ENCODE peak calls at places on chromosomes 11 and 22, in four cellular contexts. One of them, this sample, is unnamed.

GRCh38 chr22:44190381-44190976 is 9.8 kb downstream of the PARVG start:
- DNase-seq in LoVo: no peak
- DNase-seq in mesothelial cell of epicardium: no peak
- DNase-seq in NAMALWA: no peak
- DNase-seq in this sample: no peak

GRCh38 chr11:9214765-9215164 is 50.4 kb downstream of the DENND5A start:
- DNase-seq in LoVo: no peak
- DNase-seq in NAMALWA: no peak
- DNase-seq in mesothelial cell of epicardium: no peak
- DNase-seq in this sample: no peak

GRCh38 chr22:20571531-20572007 is 64.2 kb downstream of the MED15 start:
- DNase-seq in LoVo: no peak
- DNase-seq in NAMALWA: peak
- DNase-seq in mesothelial cell of epicardium: no peak
- DNase-seq in this sample: no peak

GRCh38 chr11:64295760-64296159 is 4.4 kb upstream of the CATSPERZ start:
- DNase-seq in mesothelial cell of epicardium: no peak
- DNase-seq in NAMALWA: no peak
- DNase-seq in LoVo: no peak
- DNase-seq in this sample: no peak

GRCh38 chr22:30332551-30332950 is 5.8 kb upstream of the TBC1D10A start:
- DNase-seq in NAMALWA: no peak
- DNase-seq in LoVo: no peak
- DNase-seq in mesothelial cell of epicardium: no peak
- DNase-seq in this sample: no peak

GRCh38 chr22:32539631-32540449 is 65.2 kb downstream of the FBXO7 start:
- DNase-seq in NAMALWA: no peak
- DNase-seq in mesothelial cell of epicardium: peak
- DNase-seq in LoVo: no peak
- DNase-seq in this sample: peak

GRCh38 chr22:43142881-43143562 is at the start of gene MCAT:
- DNase-seq in mesothelial cell of epicardium: peak
- DNase-seq in NAMALWA: peak
- DNase-seq in LoVo: peak
- DNase-seq in this sample: peak

GRCh38 chr11:46404476-46405017 is 13.0 kb upstream of the CHRM4 start:
- DNase-seq in LoVo: no peak
- DNase-seq in mesothelial cell of epicardium: no peak
- DNase-seq in NAMALWA: no peak
- DNase-seq in this sample: no peak

GRCh38 chr11:27173545-27173944 is 132.9 kb downstream of the BBOX1 start:
- DNase-seq in mesothelial cell of epicardium: no peak
- DNase-seq in LoVo: no peak
- DNase-seq in NAMALWA: no peak
- DNase-seq in this sample: no peak

GRCh38 chr22:38080847-38081635 is 2.9 kb downstream of the SLC16A8 start:
- DNase-seq in NAMALWA: no peak
- DNase-seq in mesothelial cell of epicardium: no peak
- DNase-seq in LoVo: no peak
- DNase-seq in this sample: peak

GRCh38 chr11:78809931-78810481 is 235.3 kb upstream of the NARS2 start:
- DNase-seq in LoVo: no peak
- DNase-seq in NAMALWA: no peak
- DNase-seq in mesothelial cell of epicardium: no peak
- DNase-seq in this sample: no peak

GRCh38 chr11:101555366-101555765 is 28.4 kb downstream of the TRPC6 start:
- DNase-seq in LoVo: no peak
- DNase-seq in NAMALWA: no peak
- DNase-seq in mesothelial cell of epicardium: no peak
- DNase-seq in this sample: no peak

GRCh38 chr11:1047576-1048156 is 11.1 kb upstream of the MUC6 start:
- DNase-seq in NAMALWA: no peak
- DNase-seq in mesothelial cell of epicardium: no peak
- DNase-seq in LoVo: no peak
- DNase-seq in this sample: no peak

GRCh38 chr11:35491231-35491871 is 34.1 kb downstream of the PAMR1 start:
- DNase-seq in NAMALWA: no peak
- DNase-seq in mesothelial cell of epicardium: no peak
- DNase-seq in LoVo: no peak
- DNase-seq in this sample: no peak

GRCh38 chr11:9231848-9232177 is 33.3 kb downstream of the DENND5A start:
- DNase-seq in LoVo: no peak
- DNase-seq in mesothelial cell of epicardium: no peak
- DNase-seq in NAMALWA: peak
- DNase-seq in this sample: no peak

GRCh38 chr11:313304-313786 is 495 bp upstream of the IFITM1 start:
- DNase-seq in mesothelial cell of epicardium: no peak
- DNase-seq in NAMALWA: no peak
- DNase-seq in LoVo: no peak
- DNase-seq in this sample: no peak

GRCh38 chr22:37178350-37179125 is 9.5 kb downstream of the C1QTNF6 start:
- DNase-seq in LoVo: no peak
- DNase-seq in mesothelial cell of epicardium: no peak
- DNase-seq in NAMALWA: no peak
- DNase-seq in this sample: no peak

GRCh38 chr11:66226111-66226510 is 42.3 kb upstream of the RAB1B start:
- DNase-seq in mesothelial cell of epicardium: no peak
- DNase-seq in LoVo: no peak
- DNase-seq in NAMALWA: no peak
- DNase-seq in this sample: no peak

GRCh38 chr11:118212781-118213565 is 11.8 kb downstream of the JAML start:
- DNase-seq in NAMALWA: no peak
- DNase-seq in mesothelial cell of epicardium: no peak
- DNase-seq in LoVo: no peak
- DNase-seq in this sample: no peak

GRCh38 chr11:103601230-103601846 is 435.1 kb upstream of the DDI1 start:
- DNase-seq in NAMALWA: peak
- DNase-seq in LoVo: peak
- DNase-seq in mesothelial cell of epicardium: peak
- DNase-seq in this sample: peak

GRCh38 chr11:16155448-16155847 is 200.9 kb downstream of the SOX6 start:
- DNase-seq in mesothelial cell of epicardium: no peak
- DNase-seq in LoVo: no peak
- DNase-seq in NAMALWA: no peak
- DNase-seq in this sample: no peak

GRCh38 chr11:128487978-128488377 is 99.4 kb downstream of the ETS1 start:
- DNase-seq in mesothelial cell of epicardium: no peak
- DNase-seq in LoVo: no peak
- DNase-seq in NAMALWA: no peak
- DNase-seq in this sample: no peak